ENCODE peak calls at places on chromosomes 13 and 19, in nine cellular contexts. X, I, O, F, S, A, K, U and P are unnamed samples.

GRCh38 chr19:51002542-51003311 is 1.3 kb upstream of the KLK8 start:
- DNase-seq in S (no peak), O (no peak), I (no peak), U (no peak), A (no peak), X (no peak), F (no peak), K (peak; percentile 100), P (peak; percentile 74)

GRCh38 chr13:66689628-66690027 is 540.5 kb downstream of the PCDH9 start:
- DNase-seq in A (no peak), O (no peak), F (peak; percentile 12), K (no peak), X (peak; percentile 68), I (no peak), S (no peak), U (no peak), P (no peak)

GRCh38 chr13:24692541-24692940 is 12.3 kb downstream of the ATP12A start:
- DNase-seq in U (no peak), S (no peak), A (peak; percentile 22), I (no peak), K (no peak), X (no peak), F (no peak), O (no peak), P (no peak)

GRCh38 chr19:17026706-17027427 is at the start of gene CPAMD8:
- DNase-seq in U (no peak), X (no peak), O (no peak), F (no peak), K (peak; percentile 42), S (no peak), A (no peak), I (no peak), P (no peak)

GRCh38 chr19:51325161-51325979 is 13.9 kb downstream of the IGLON5 start:
- DNase-seq in X (no peak), I (no peak), O (no peak), U (no peak), S (no peak), F (no peak), K (no peak), A (peak; percentile 55), P (no peak)

GRCh38 chr13:97659602-97660001 is 225.6 kb downstream of the RAP2A start:
- DNase-seq in S (no peak), U (no peak), I (no peak), A (no peak), F (no peak), X (peak; percentile 47), O (no peak), K (no peak), P (no peak)

GRCh38 chr13:89673789-89674311 is 1673.6 kb upstream of the MIR17HG start:
- DNase-seq in I (no peak), A (no peak), U (no peak), S (no peak), X (no peak), O (no peak), K (no peak), F (no peak), P (no peak)

GRCh38 chr19:29741776-29742175 is 26.7 kb upstream of the C19orf12 start:
- DNase-seq in O (no peak), U (no peak), S (no peak), X (no peak), I (no peak), F (no peak), K (no peak), A (peak; percentile 10), P (no peak)

GRCh38 chr13:102839462-102839861 is 6.4 kb upstream of the ERCC5 start:
- DNase-seq in X (no peak), I (no peak), U (no peak), O (no peak), A (no peak), F (no peak), K (no peak), S (no peak), P (no peak)

GRCh38 chr19:10112037-10112751 is 701 bp downstream of the P2RY11 start:
- DNase-seq in U (no peak), K (no peak), S (no peak), X (no peak), A (peak; percentile 79), O (no peak), F (no peak), I (no peak), P (no peak)

GRCh38 chr19:10113964-10114650 is 2.6 kb downstream of the P2RY11 start:
- DNase-seq in S (no peak), O (no peak), A (no peak), F (no peak), U (no peak), K (no peak), X (no peak), I (no peak), P (no peak)

GRCh38 chr19:10113592-10113963 is 2.1 kb downstream of the P2RY11 start:
- DNase-seq in F (no peak), X (no peak), K (peak; percentile 59), O (no peak), U (no peak), S (no peak), I (no peak), A (peak; percentile 65), P (no peak)

GRCh38 chr19:10111405-10111811 is at the start of gene P2RY11:
- DNase-seq in K (no peak), F (no peak), A (peak; percentile 73), U (no peak), S (no peak), O (no peak), X (no peak), I (no peak), P (no peak)

GRCh38 chr19:10112895-10113591 is 1.6 kb downstream of the P2RY11 start:
- DNase-seq in F (no peak), U (peak; percentile 64), A (peak; percentile 81), O (no peak), K (peak; percentile 87), X (no peak), I (no peak), S (peak; percentile 68), P (no peak)
- TF ChIP-seq CTCF in F (peak; percentile 76), U (peak; percentile 61), A (peak; percentile 58), O (peak; percentile 30), K (peak; percentile 80), X (peak; percentile 64), I (peak; percentile 64), S (peak; percentile 64), P (no peak)

GRCh38 chr19:18603255-18603957 is 3.2 kb downstream of the CRLF1 start:
- DNase-seq in K (peak; percentile 71), X (no peak), A (no peak), I (no peak), O (no peak), F (no peak), S (no peak), U (no peak), P (no peak)
- TF ChIP-seq CTCF in K (peak; percentile 43), X (peak; percentile 35), A (peak; percentile 30), I (peak; percentile 26), O (no peak), F (peak; percentile 33), S (no peak), U (no peak), P (no peak)

GRCh38 chr13:93226623-93227279 is at the start of gene GPC6:
- DNase-seq in F (peak; percentile 79), A (no peak), S (peak; percentile 70), O (peak; percentile 70), I (peak; percentile 77), U (no peak), K (peak; percentile 61), X (peak; percentile 96), P (no peak)

GRCh38 chr13:93227906-93228801 is 1.5 kb downstream of the GPC6 start:
- DNase-seq in A (peak; percentile 72), K (peak; percentile 78), S (peak; percentile 70), U (peak; percentile 28), F (peak; percentile 73), O (peak; percentile 80), X (peak; percentile 91), I (no peak), P (no peak)

GRCh38 chr13:93225610-93226009 is 997 bp upstream of the GPC6 start:
- DNase-seq in I (no peak), U (no peak), F (no peak), X (no peak), S (no peak), K (no peak), O (no peak), A (no peak), P (no peak)

GRCh38 chr13:93226065-93226622 is 463 bp upstream of the GPC6 start:
- DNase-seq in A (no peak), K (no peak), S (no peak), U (no peak), I (no peak), F (no peak), X (no peak), O (no peak), P (no peak)

GRCh38 chr13:93227280-93227905 is 786 bp downstream of the GPC6 start:
- DNase-seq in X (peak; percentile 67), K (peak; percentile 57), O (peak; percentile 67), U (no peak), S (peak; percentile 59), I (no peak), F (peak; percentile 13), A (no peak), P (no peak)
- TF ChIP-seq CTCF in X (peak; percentile 16), K (no peak), O (no peak), U (no peak), S (no peak), I (peak; percentile 14), F (no peak), A (no peak), P (no peak)

DNA sequence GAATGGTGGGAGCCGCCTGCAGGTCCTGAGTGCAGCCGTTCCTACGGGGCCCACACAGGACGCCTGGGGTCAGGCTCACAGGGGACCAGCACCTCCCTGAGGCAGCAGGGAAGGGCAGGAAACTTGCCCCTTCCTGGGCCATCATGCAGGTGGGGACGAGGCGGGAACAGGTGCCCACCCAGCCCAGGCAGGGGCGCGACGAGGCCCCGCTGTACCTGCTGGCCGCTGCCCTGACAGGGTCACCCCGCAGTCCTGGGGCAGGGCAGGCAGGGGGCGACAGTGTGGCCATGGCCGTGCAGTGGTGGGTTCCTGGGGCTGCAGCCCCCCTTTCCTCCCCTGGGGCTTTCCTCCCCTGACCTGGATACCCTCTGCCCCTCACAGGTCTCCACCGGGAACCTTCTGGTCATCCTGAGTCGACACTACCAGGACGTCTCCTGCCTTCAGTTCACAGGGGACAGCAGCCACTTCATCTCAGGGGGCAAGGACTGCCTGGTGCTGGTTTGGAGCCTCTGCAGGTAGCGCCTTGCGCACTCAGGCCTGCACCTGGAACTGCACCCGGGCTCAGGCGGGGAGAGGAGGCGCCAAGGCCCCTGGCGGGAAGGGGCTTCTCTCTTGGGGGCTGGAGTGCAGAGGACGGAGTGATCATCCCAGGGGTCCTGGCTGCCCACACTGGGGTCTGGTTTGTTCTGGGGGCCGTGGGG is 5.4 kb downstream of the WDR18 start:
- DNase-seq in A (no peak), U (no peak), F (no peak), O (no peak), X (no peak), S (no peak), K (no peak), I (no peak), P (no peak)
- TF ChIP-seq CTCF in A (no peak), U (no peak), F (peak; percentile 65), O (no peak), X (peak; percentile 28), S (peak; percentile 14), K (peak; percentile 62), I (no peak), P (no peak)